ENCODE peak calls at places on chromosome 13, in ten cellular contexts. J, F, P, E, U, L, X, K, A and Z are unnamed samples.

GRCh38 chr13:112710855-112711527 is 21.2 kb downstream of the ATP11A start:
- DNase-seq in J (no peak), F (no peak), P (peak; percentile 6), E (peak; percentile 60), U (no peak), L (no peak), X (no peak), K (no peak), A (peak; percentile 45), Z (no peak)

GRCh38 chr13:111343186-111343805 is 22.9 kb downstream of the TEX29 start:
- DNase-seq in J (no peak), F (no peak), P (no peak), E (no peak), U (no peak), L (no peak), X (no peak), K (no peak), A (no peak), Z (no peak)

GRCh38 chr13:107407074-107407473 is 808.3 kb downstream of the LIG4 start:
- DNase-seq in J (no peak), F (no peak), P (no peak), E (no peak), U (no peak), L (no peak), X (no peak), K (no peak), A (no peak), Z (no peak)

GRCh38 chr13:27770809-27771208 is 21.5 kb upstream of the GSX1 start:
- DNase-seq in J (no peak), F (no peak), P (peak; percentile 36), E (no peak), U (no peak), L (peak; percentile 13), X (no peak), K (no peak), A (peak; percentile 69), Z (peak; percentile 62)

GRCh38 chr13:100854091-100854490 is 179.5 kb upstream of the TMTC4 start:
- DNase-seq in J (no peak), F (no peak), P (no peak), E (no peak), U (no peak), L (no peak), X (no peak), K (no peak), A (no peak), Z (no peak)

GRCh38 chr13:100633461-100633860 is 41.1 kb downstream of the TMTC4 start:
- DNase-seq in J (no peak), F (no peak), P (no peak), E (no peak), U (no peak), L (peak; percentile 96), X (no peak), K (no peak), A (no peak), Z (no peak)

GRCh38 chr13:114115191-114115671 is 17.2 kb downstream of the RASA3 start:
- DNase-seq in J (peak; percentile 79), F (peak; percentile 25), P (peak; percentile 81), E (peak; percentile 16), U (peak; percentile 29), L (peak; percentile 94), X (peak; percentile 13), K (peak; percentile 43), A (peak; percentile 91), Z (no peak)

GRCh38 chr13:108944760-108945159 is 315.3 kb downstream of the MYO16 start:
- DNase-seq in J (no peak), F (no peak), P (no peak), E (no peak), U (no peak), L (no peak), X (no peak), K (no peak), A (no peak), Z (no peak)

GRCh38 chr13:96680898-96681297 is 313.4 kb downstream of the OXGR1 start:
- DNase-seq in J (no peak), F (no peak), P (no peak), E (no peak), U (no peak), L (no peak), X (no peak), K (no peak), A (no peak), Z (no peak)

GRCh38 chr13:83881031-83881727 is 1.1 kb downstream of the SLITRK1 start:
- DNase-seq in J (no peak), F (no peak), P (no peak), E (no peak), U (no peak), L (no peak), X (no peak), K (no peak), A (no peak), Z (no peak)

GRCh38 chr13:67023088-67023893 is 206.8 kb downstream of the PCDH9 start:
- DNase-seq in J (no peak), F (no peak), P (no peak), E (no peak), U (no peak), L (peak; percentile 82), X (no peak), K (no peak), A (no peak), Z (peak; percentile 5)

GRCh38 chr13:33637978-33638743 is 179.8 kb upstream of the RFC3 start:
- DNase-seq in J (no peak), F (no peak), P (no peak), E (no peak), U (no peak), L (peak; percentile 49), X (no peak), K (peak; percentile 55), A (no peak), Z (no peak)

GRCh38 chr13:26412263-26412662 is 145.2 kb upstream of the WASF3 start:
- DNase-seq in J (no peak), F (no peak), P (no peak), E (no peak), U (no peak), L (no peak), X (no peak), K (no peak), A (no peak), Z (no peak)

GRCh38 chr13:51794959-51795358 is 9.0 kb downstream of the DHRS12 start:
- DNase-seq in J (no peak), F (no peak), P (no peak), E (no peak), U (no peak), L (no peak), X (no peak), K (no peak), A (no peak), Z (peak; percentile 59)

GRCh38 chr13:77860621-77861020 is 58.0 kb downstream of the EDNRB start:
- DNase-seq in J (no peak), F (no peak), P (no peak), E (no peak), U (no peak), L (peak; percentile 93), X (no peak), K (no peak), A (no peak), Z (no peak)

GRCh38 chr13:37636701-37637100 is 38.1 kb upstream of the POSTN start:
- DNase-seq in J (no peak), F (no peak), P (no peak), E (no peak), U (no peak), L (no peak), X (no peak), K (no peak), A (no peak), Z (no peak)

GRCh38 chr13:37645181-37645580 is 46.6 kb upstream of the POSTN start:
- DNase-seq in J (no peak), F (no peak), P (no peak), E (no peak), U (no peak), L (no peak), X (no peak), K (no peak), A (no peak), Z (no peak)

GRCh38 chr13:37642201-37642600 is 43.6 kb upstream of the POSTN start:
- DNase-seq in J (no peak), F (no peak), P (no peak), E (no peak), U (no peak), L (no peak), X (no peak), K (no peak), A (no peak), Z (no peak)

GRCh38 chr13:37640499-37640898 is 41.9 kb upstream of the POSTN start:
- DNase-seq in J (no peak), F (no peak), P (no peak), E (no peak), U (no peak), L (peak; percentile 86), X (no peak), K (no peak), A (no peak), Z (peak; percentile 16)
- TF ChIP-seq CTCF in J (no peak), F (peak; percentile 53), P (no peak), E (peak; percentile 56), U (no peak), L (peak; percentile 87), X (peak; percentile 32), K (peak; percentile 27), A (no peak), Z (peak; percentile 30)

GRCh38 chr13:46553886-46554855 is 1.2 kb downstream of the LRCH1 start:
- DNase-seq in J (peak; percentile 83), F (peak; percentile 78), P (peak; percentile 78), E (peak; percentile 62), U (peak; percentile 71), L (peak; percentile 95), X (peak; percentile 43), K (peak; percentile 72), A (peak; percentile 85), Z (peak; percentile 74)
- TF ChIP-seq POLR2A in J (no peak), F (no peak), P (peak; percentile 64), E (peak; percentile 24), U (no peak), L (peak; percentile 38), X (peak; percentile 8), K (peak; percentile 40), A (no peak), Z (peak; percentile 55)

GRCh38 chr13:21310220-21310619 is 133.8 kb downstream of the MRPL57 start:
- DNase-seq in J (no peak), F (no peak), P (no peak), E (no peak), U (no peak), L (no peak), X (no peak), K (no peak), A (no peak), Z (no peak)
- H3K27ac ChIP-seq in J (no peak overlapping the region), F (no peak overlapping the region), P (no peak overlapping the region), E (no peak overlapping the region), U (no peak overlapping the region), L (no peak overlapping the region), X (no peak overlapping the region), K (no peak overlapping the region), A (no peak overlapping the region), Z (no peak overlapping the region)

DNA sequence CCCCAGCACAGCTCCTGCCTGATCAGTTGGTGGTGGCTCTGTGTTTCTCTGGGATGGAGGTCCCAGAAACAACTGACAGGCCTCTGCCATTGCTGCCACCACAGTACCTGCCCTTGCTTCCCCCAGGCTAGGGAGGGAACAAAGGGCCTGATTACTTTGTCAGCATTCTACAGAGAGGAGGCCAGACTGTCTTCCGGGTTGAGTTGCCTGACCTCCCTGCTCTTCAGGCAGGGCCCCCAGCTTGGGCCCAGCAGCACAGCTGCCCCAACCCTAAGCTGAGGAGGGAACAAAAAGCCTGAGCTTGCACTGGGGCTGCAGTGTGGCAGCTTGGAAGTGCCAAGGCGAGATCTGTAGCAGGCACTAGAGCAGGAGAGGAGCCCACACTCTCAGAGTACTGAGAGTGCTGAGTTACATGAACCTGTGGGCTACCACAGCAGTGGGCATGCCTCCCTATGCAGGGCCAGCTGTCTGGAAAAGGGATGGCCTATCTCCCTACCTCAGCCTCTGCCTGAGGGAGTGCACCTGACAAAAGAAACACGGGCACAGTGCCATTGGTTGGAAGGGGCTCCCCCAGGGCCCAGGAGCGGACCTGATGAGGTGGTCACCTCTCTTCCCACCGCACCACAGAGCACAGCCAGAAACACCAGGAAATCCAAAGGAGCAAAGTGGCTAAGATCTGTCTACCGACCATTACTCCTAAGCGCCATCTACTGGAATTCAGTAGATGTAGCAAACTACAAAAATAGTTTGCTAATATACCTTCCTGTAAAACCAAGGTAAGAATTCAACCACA is 24.4 kb downstream of the SLC25A15 start:
- DNase-seq in J (no peak), F (no peak), P (no peak), E (no peak), U (no peak), L (peak; percentile 34), X (no peak), K (no peak), A (no peak), Z (peak; percentile 46)
- TF ChIP-seq CTCF in J (no peak), F (peak; percentile 45), P (peak; percentile 43), E (no peak), U (no peak), L (peak; percentile 62), X (no peak), K (peak; percentile 42), A (peak; percentile 48), Z (peak; percentile 80)